ENCODE peak calls at places on chromosomes 5 and 9, in five cellular contexts. Y, V, M, O and I are unnamed samples.

GRCh38 chr9:138097501-138097991 is 220.0 kb downstream of the CACNA1B start:
- DNase-seq in Y (no peak), V (no peak), M (no peak), O (no peak), I (no peak)

GRCh38 chr9:93574091-93574899 is 2.1 kb upstream of the PHF2 start:
- DNase-seq in Y (no peak), V (no peak), M (no peak), O (no peak), I (no peak)

GRCh38 chr5:121630402-121630801 is 221.3 kb upstream of the FTMT start:
- DNase-seq in Y (no peak), V (no peak), M (peak), O (peak), I (peak)

GRCh38 chr9:35700942-35701341 is 11.2 kb upstream of the TPM2 start:
- DNase-seq in Y (no peak), V (no peak), M (no peak), O (no peak), I (no peak)

GRCh38 chr9:2017209-2017458 is 2.0 kb downstream of the SMARCA2 start:
- DNase-seq in Y (no peak), V (no peak), M (no peak), O (no peak), I (no peak)

GRCh38 chr5:106321242-106321641 is 1349.5 kb downstream of the EFNA5 start:
- DNase-seq in Y (no peak), V (no peak), M (no peak), O (no peak), I (no peak)

GRCh38 chr5:1745806-1746370 is 53.7 kb downstream of the MRPL36 start:
- DNase-seq in Y (no peak), V (no peak), M (no peak), O (no peak), I (no peak)

GRCh38 chr9:100579665-100580064 is 1.8 kb downstream of the CAVIN4 start:
- DNase-seq in Y (no peak), V (no peak), M (no peak), O (no peak), I (no peak)

GRCh38 chr5:107524111-107524510 is 146.6 kb downstream of the EFNA5 start:
- DNase-seq in Y (no peak), V (no peak), M (no peak), O (no peak), I (no peak)

GRCh38 chr5:156584856-156585255 is 257.9 kb downstream of the SGCD start:
- DNase-seq in Y (no peak), V (no peak), M (peak), O (no peak), I (no peak)

GRCh38 chr9:83340451-83340850 is 197.8 kb downstream of the FRMD3 start:
- DNase-seq in Y (no peak), V (no peak), M (no peak), O (no peak), I (no peak)

GRCh38 chr5:35622974-35623373 is 5.3 kb downstream of the SPEF2 start:
- DNase-seq in Y (no peak), V (no peak), M (no peak), O (no peak), I (no peak)

GRCh38 chr5:73515232-73515631 is 17.0 kb downstream of the BTF3 start:
- DNase-seq in Y (no peak), V (peak), M (no peak), O (no peak), I (peak)

GRCh38 chr5:142770650-142771609 is 753 bp downstream of the ARHGAP26 start:
- DNase-seq in Y (peak), V (no peak), M (no peak), O (peak), I (peak)

GRCh38 chr5:151257731-151258715 is 5.0 kb downstream of the GM2A start:
- DNase-seq in Y (no peak), V (no peak), M (peak), O (no peak), I (peak)

GRCh38 chr9:34985311-34985899 is 4.1 kb upstream of the DNAJB5 start:
- DNase-seq in Y (peak), V (peak), M (peak), O (peak), I (peak)

GRCh38 chr5:78269088-78269703 is 25.3 kb downstream of the AP3B1 start:
- DNase-seq in Y (no peak), V (no peak), M (peak), O (no peak), I (peak)

GRCh38 chr5:110956280-110956912 is 115.1 kb upstream of the TSLP start:
- DNase-seq in Y (no peak), V (no peak), M (no peak), O (no peak), I (no peak)

GRCh38 chr9:78539904-78540303 is 243.0 kb downstream of the PSAT1 start:
- DNase-seq in Y (no peak), V (peak), M (peak), O (no peak), I (no peak)